ENCODE peak calls at places on chromosomes 3 and 15, in seven cellular contexts. H is psoas muscle, C is cardiac muscle cell, K is NCI-H524 treated with DMSO at 0.1 percent for 48 hours, O is fibroblast of the aortic adventitia, U is cardiac fibroblast, D is A673. T is an unnamed sample.

GRCh38 chr15:32834156-32834555 is 116.4 kb downstream of the GREM1 start:
- DNase-seq in H (no peak), C (no peak), K (no peak), O (no peak), U (no peak), D (no peak), T (no peak)

GRCh38 chr3:61928020-61928419 is 366.6 kb downstream of the PTPRG start:
- DNase-seq in H (no peak), C (peak; percentile 27), K (no peak), O (peak; percentile 18), U (peak; percentile 45), D (no peak), T (no peak)

GRCh38 chr15:98983333-98983732 is 24.3 kb downstream of the PGPEP1L start:
- DNase-seq in H (no peak), C (peak; percentile 58), K (no peak), O (peak; percentile 90), U (peak; percentile 85), D (peak; percentile 28), T (no peak)

GRCh38 chr3:45507820-45508317 is 86.7 kb upstream of the LIMD1 start:
- DNase-seq in H (peak; percentile 73), C (peak; percentile 58), K (no peak), O (peak; percentile 29), U (peak; percentile 67), D (peak; percentile 82), T (peak; percentile 21)

GRCh38 chr3:26768068-26768651 is 145.6 kb downstream of the LRRC3B start:
- DNase-seq in H (no peak), C (no peak), K (no peak), O (no peak), U (no peak), D (no peak), T (peak; percentile 1)

GRCh38 chr3:63519426-63519825 is 133.0 kb upstream of the SNTN start:
- DNase-seq in H (no peak), C (peak; percentile 17), K (no peak), O (peak; percentile 2), U (peak; percentile 29), D (peak; percentile 14), T (no peak)

GRCh38 chr15:48928877-48929538 is 34.7 kb downstream of the SHC4 start:
- DNase-seq in H (no peak), C (no peak), K (no peak), O (no peak), U (no peak), D (no peak), T (no peak)

GRCh38 chr3:41095702-41096101 is 103.6 kb upstream of the CTNNB1 start:
- DNase-seq in H (no peak), C (no peak), K (no peak), O (no peak), U (peak; percentile 4), D (peak; percentile 4), T (no peak)

GRCh38 chr3:159763466-159764210 is 225.0 kb upstream of the IL12A start:
- DNase-seq in H (peak; percentile 75), C (peak; percentile 85), K (peak; percentile 79), O (peak; percentile 78), U (peak; percentile 86), D (peak; percentile 92), T (peak; percentile 46)

GRCh38 chr3:67653425-67654098 is 850 bp downstream of the SUCLG2 start:
- DNase-seq in H (no peak), C (no peak), K (no peak), O (no peak), U (peak; percentile 26), D (peak; percentile 25), T (no peak)

GRCh38 chr15:79680721-79681120 is 216.1 kb downstream of the MTHFS start:
- DNase-seq in H (no peak), C (peak; percentile 67), K (no peak), O (peak; percentile 66), U (peak; percentile 94), D (peak; percentile 61), T (no peak)

GRCh38 chr3:27311400-27311799 is 57.8 kb downstream of the NEK10 start:
- DNase-seq in H (no peak), C (peak; percentile 54), K (no peak), O (peak; percentile 73), U (peak; percentile 95), D (peak; percentile 20), T (no peak)

GRCh38 chr3:12187448-12188327 is 29.0 kb upstream of the TIMP4 start:
- DNase-seq in H (no peak), C (peak; percentile 77), K (no peak), O (peak; percentile 80), U (peak; percentile 73), D (peak; percentile 35), T (no peak)

GRCh38 chr3:161171113-161171512 is 50.0 kb upstream of the NMD3 start:
- DNase-seq in H (peak; percentile 74), C (peak; percentile 87), K (no peak), O (peak; percentile 85), U (peak; percentile 93), D (no peak), T (peak; percentile 40)

GRCh38 chr3:72601049-72601448 is 247.2 kb downstream of the SHQ1 start:
- DNase-seq in H (no peak), C (no peak), K (peak; percentile 88), O (no peak), U (no peak), D (peak; percentile 12), T (no peak)